ENCODE peak calls at places on chromosomes 13 and 19, in seven cellular contexts. P is H9, B is heart left ventricle, O is PC-3, Z is spleen, K is endodermal cell, S is Peyer's patch. L is an unnamed sample. For H3K4me1, the result is how much of the 10 kb centered on the place peaks cover.

GRCh38 chr13:23715762-23716235 is 145.6 kb downstream of the TNFRSF19 start:
- DNase-seq in O (peak), P (peak), Z (no peak), K (peak), B (no peak), S (no peak), L (peak)

GRCh38 chr13:42259515-42259914 is 12.4 kb upstream of the AKAP11 start:
- DNase-seq in O (no peak), B (no peak), K (no peak), Z (no peak), P (no peak), S (no peak), L (no peak)

GRCh38 chr13:21232196-21232595 is 55.7 kb downstream of the MRPL57 start:
- DNase-seq in S (no peak), O (no peak), K (no peak), P (no peak), B (no peak), Z (no peak), L (no peak)

GRCh38 chr13:113646921-113647340 is 11.1 kb downstream of the ATP4B start:
- DNase-seq in O (no peak), Z (peak), S (peak), P (no peak), B (no peak), K (no peak), L (peak)

GRCh38 chr13:33644607-33645543 is 173.1 kb upstream of the RFC3 start:
- DNase-seq in P (no peak), B (peak), Z (no peak), S (no peak), O (peak), K (no peak), L (no peak)

GRCh38 chr19:15507068-15508034 is 974 bp upstream of the CYP4F22 start:
- DNase-seq in Z (no peak), O (no peak), S (no peak), P (no peak), B (no peak), K (no peak), L (no peak)

GRCh38 chr13:23621316-23621645 is 51.1 kb downstream of the TNFRSF19 start:
- DNase-seq in P (no peak), Z (no peak), O (peak), K (no peak), B (no peak), S (no peak), L (no peak)

GRCh38 chr13:30829145-30829544 is 76.9 kb upstream of the MEDAG start:
- DNase-seq in Z (no peak), S (no peak), B (no peak), O (peak), P (no peak), K (no peak), L (no peak)

GRCh38 chr19:7646426-7646700 is 9.5 kb downstream of the STXBP2 start:
- DNase-seq in K (peak), O (no peak), S (no peak), P (no peak), Z (no peak), B (no peak), L (no peak)

GRCh38 chr13:114069376-114070097 is 62.9 kb downstream of the RASA3 start:
- DNase-seq in P (no peak), O (no peak), K (no peak), S (peak), Z (no peak), B (peak), L (peak)

GRCh38 chr13:92938481-92939020 is 288.1 kb upstream of the GPC6 start:
- DNase-seq in K (no peak), O (no peak), P (no peak), B (no peak), S (no peak), Z (no peak), L (no peak)

GRCh38 chr13:113934576-113934975 is 39.3 kb downstream of the C13orf46 start:
- DNase-seq in K (no peak), O (no peak), S (peak), P (no peak), B (no peak), Z (peak), L (peak)

GRCh38 chr13:35765387-35765786 is 288.9 kb upstream of the MAB21L1 start:
- DNase-seq in S (no peak), B (no peak), K (peak), P (no peak), O (no peak), Z (no peak), L (no peak)

GRCh38 chr13:111906816-111907215 is 160.1 kb upstream of the SOX1 start:
- DNase-seq in P (peak), Z (no peak), K (peak), S (peak), B (no peak), O (no peak), L (no peak)

GRCh38 chr13:44618326-44618725 is 42.2 kb upstream of the TSC22D1 start:
- DNase-seq in P (no peak), B (no peak), O (no peak), Z (no peak), S (no peak), K (no peak), L (no peak)

GRCh38 chr19:19421326-19421725 is 15.9 kb downstream of the GATAD2A start:
- DNase-seq in K (no peak), B (no peak), Z (peak), O (no peak), S (no peak), P (no peak), L (no peak)

GRCh38 chr19:7788178-7788932 is 25.3 kb downstream of the CLEC4M start:
- DNase-seq in K (peak), B (no peak), S (no peak), Z (peak), O (no peak), P (peak), L (no peak)

GRCh38 chr13:98544105-98544710 is 32.7 kb downstream of the STK24 start:
- DNase-seq in O (no peak), B (no peak), Z (no peak), S (peak), K (peak), P (no peak), L (no peak)

GRCh38 chr13:106375085-106375484 is 160.4 kb downstream of the EFNB2 start:
- DNase-seq in P (no peak), K (no peak), S (no peak), B (no peak), Z (no peak), O (no peak), L (no peak)

GRCh38 chr19:12946092-12946845 is 607 bp downstream of the RAD23A start:
- DNase-seq in P (peak), O (peak), S (peak), B (peak), K (peak), Z (peak), L (peak)

GRCh38 chr19:47423203-47423882 is 4.0 kb upstream of the MEIS3 start:
- DNase-seq in Z (no peak), P (no peak), K (peak), S (no peak), B (no peak), O (no peak), L (no peak)

GRCh38 chr13:31946091-31946770 is 85.3 kb upstream of the FRY start:
- DNase-seq in P (no peak), O (no peak), S (no peak), B (no peak), Z (no peak), K (no peak), L (no peak)

GRCh38 chr13:104008571-104009435 is 942.6 kb upstream of the SLC10A2 start:
- DNase-seq in Z (no peak), S (no peak), K (no peak), P (no peak), B (no peak), O (peak), L (no peak)

GRCh38 chr19:40270362-40271089 is 14.6 kb downstream of the AKT2 start:
- DNase-seq in P (peak), B (no peak), S (no peak), O (no peak), K (peak), Z (no peak), L (no peak)

GRCh38 chr19:39837978-39838377 is 4.0 kb upstream of the DYRK1B start:
- DNase-seq in K (no peak), S (no peak), Z (no peak), P (no peak), O (no peak), B (no peak), L (no peak)

GRCh38 chr19:50501186-50501567 is 9.8 kb downstream of the JOSD2 start:
- DNase-seq in O (no peak), K (no peak), S (no peak), P (no peak), B (no peak), Z (peak), L (no peak)

GRCh38 chr13:42038661-42039456 is 9.6 kb upstream of the DGKH start:
- DNase-seq in S (no peak), K (no peak), O (no peak), Z (no peak), P (no peak), B (no peak), L (no peak)

GRCh38 chr13:30466358-30466714 is 600 bp upstream of the HMGB1 start:
- DNase-seq in Z (no peak), O (peak), B (no peak), S (no peak), P (no peak), K (no peak), L (no peak)

GRCh38 chr13:76289558-76289957 is 596.6 kb downstream of the KCTD12 start:
- DNase-seq in S (no peak), P (no peak), B (no peak), O (no peak), Z (no peak), K (no peak), L (no peak)

GRCh38 chr13:21079761-21080730 is 18.7 kb upstream of the LATS2 start:
- DNase-seq in P (no peak), K (no peak), S (no peak), B (peak), O (peak), Z (no peak), L (no peak)

GRCh38 chr19:46186717-46187101 is 38.7 kb downstream of the IGFL2 start:
- DNase-seq in B (no peak), Z (no peak), S (no peak), K (no peak), O (no peak), P (no peak), L (no peak)

GRCh38 chr13:66849706-66850105 is 380.4 kb downstream of the PCDH9 start:
- DNase-seq in S (no peak), O (no peak), P (peak), K (peak), B (no peak), Z (no peak), L (no peak)

GRCh38 chr19:34274284-34274826 is 20.0 kb downstream of the GARRE1 start:
- DNase-seq in S (no peak), P (no peak), K (no peak), B (no peak), Z (no peak), O (no peak), L (no peak)

GRCh38 chr19:49677232-49677881 is at the start of gene PRMT1:
- DNase-seq in P (peak), O (peak), Z (peak), S (peak), K (no peak), B (no peak), L (peak)

DNA sequence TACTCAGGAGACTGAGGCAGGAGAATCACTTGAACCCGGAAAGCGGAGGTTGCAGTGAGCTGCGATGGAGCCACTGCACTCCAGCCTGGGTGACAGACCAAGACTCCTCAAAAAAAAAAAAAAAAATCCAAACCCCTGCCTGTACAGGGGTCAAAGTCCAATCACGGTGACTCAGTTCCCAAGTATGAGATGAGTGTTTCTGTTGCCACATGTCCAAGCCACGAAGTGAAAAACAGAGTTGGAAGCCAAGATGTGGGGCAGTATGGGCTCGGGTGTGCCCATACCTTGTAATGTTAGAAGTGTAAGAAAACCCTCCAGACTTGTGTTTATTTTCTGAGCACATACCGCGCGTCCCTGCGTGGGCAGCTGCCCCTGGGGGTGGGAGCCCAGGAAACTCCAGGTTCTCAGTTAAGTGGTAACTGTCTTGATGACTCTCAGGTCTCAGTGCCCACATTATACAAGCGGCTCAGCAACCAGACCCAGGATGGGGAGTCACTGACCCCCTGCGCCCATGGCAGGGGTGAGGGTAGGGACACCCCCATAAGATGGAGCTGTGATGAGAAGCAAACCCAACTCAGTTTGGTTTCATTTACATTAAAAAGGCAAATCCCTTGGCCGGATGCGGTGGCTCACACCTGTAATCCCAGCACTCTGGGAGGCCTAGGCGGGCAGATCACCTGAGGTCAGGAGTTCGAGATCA is 1.2 kb upstream of the GPX4 start:
- DNase-seq in O (peak), P (no peak), S (peak), K (no peak), B (no peak), Z (no peak), L (no peak)
- H3K4me1 ChIP-seq in O (under half), P (under half), S (under half), K (under half), B (under half), Z (under half), L (half or more)

DNA sequence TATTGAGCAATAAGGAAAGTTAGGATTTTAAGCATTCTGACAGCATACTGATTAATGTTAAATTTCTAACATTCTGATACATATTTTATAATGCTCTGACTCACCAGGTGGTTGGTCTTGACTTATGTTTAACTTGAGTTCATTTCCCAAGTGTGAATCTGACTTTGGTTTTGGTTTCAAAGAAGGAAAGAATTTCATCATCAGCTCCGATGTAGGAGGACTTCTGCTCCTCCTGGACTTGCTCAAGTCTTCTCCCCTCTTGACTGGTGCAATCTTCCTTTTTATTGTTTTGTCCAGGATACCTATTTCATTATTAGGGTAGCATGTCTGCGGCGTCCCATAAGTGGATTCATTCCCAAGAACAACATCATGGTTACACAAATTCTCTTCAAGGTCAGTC is 141.3 kb downstream of the RNF17 start:
- DNase-seq in K (no peak), O (peak), S (no peak), B (no peak), Z (no peak), P (no peak), L (no peak)
- H3K27ac ChIP-seq in K (no peak), O (no peak), S (no peak), B (no peak), Z (no peak), P (no peak), L (no peak)

GRCh38 chr19:17305211-17305516 is 508 bp upstream of the MRPL34 start:
- DNase-seq in Z (no peak), O (no peak), B (no peak), S (no peak), K (no peak), P (no peak), L (no peak)
- H3K4me1 ChIP-seq in Z (under half), O (under half), B (under half), S (under half), K (under half), P (under half), L (under half)

DNA sequence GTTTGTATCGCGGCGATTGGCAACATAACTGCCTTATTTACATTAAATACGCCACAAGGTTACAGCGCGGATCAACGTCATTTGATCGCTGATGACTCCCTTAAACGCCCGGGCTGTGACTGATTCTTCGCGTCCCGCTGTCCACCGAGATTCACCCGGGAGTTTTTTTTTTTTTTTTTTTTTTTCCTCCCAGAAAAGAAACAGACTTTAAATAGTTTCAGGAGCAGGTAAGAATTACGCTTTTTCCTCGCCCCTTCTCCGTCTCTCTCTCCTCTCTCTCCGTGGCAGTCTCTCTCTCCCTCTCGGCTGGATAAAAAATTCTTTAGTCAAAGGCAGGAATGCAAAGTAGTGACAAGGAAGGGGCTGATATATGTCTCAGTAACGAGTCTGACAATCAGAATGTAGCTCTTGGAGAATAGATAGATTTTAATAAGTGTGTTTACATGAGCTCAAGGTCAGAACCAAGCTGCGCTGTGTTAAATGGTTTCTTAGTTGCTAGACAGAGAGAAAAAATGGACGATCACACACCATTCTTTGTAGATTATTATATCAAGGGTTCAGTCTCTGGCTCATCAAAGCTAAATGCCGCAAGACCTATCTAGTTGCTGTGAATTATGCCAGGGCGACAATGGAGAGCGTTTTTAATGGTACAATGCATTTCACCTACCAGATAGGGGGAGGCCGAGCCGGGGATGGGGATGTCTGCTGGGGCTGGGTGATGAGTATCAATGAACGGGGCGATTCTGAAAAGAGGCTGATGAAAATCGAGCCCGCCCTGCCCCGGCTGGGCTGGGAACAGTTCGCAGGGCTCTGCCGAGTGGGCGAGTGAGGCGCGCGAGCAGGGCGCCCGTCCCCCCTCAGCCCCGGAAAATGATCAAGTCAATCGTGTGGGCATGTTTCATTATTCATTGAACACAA is 147.2 kb upstream of the ZNF536 start:
- DNase-seq in P (no peak), K (peak), S (no peak), O (no peak), Z (no peak), B (no peak), L (no peak)
- H3K27ac ChIP-seq in P (no peak), K (no peak), S (peak), O (no peak), Z (no peak), B (no peak), L (no peak)

GRCh38 chr19:1080360-1081161 is 13.6 kb downstream of the ARHGAP45 start:
- DNase-seq in K (no peak), O (no peak), S (no peak), P (no peak), B (no peak), Z (peak), L (peak)
- H3K4me1 ChIP-seq in K (under half), O (under half), S (under half), P (under half), B (under half), Z (under half), L (under half)

DNA sequence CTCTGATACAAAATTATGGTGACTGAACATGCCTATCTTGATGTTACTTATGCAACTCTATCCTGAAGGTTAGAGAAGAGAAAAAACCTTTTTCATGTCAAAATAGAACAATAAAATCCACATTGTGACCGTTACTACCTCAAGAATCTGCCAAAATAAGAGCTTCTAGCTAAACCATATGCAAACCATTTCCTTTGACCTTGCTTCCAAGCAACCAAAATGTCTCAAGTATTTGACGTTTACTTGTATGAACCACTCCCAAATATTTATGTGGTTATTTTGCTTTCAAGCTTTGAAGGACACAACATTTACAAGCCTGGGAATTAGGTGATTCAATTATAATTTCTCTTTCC is 13.9 kb downstream of the FOXO1 start:
- DNase-seq in B (no peak), K (no peak), Z (no peak), S (no peak), P (no peak), O (no peak), L (no peak)
- H3K27ac ChIP-seq in B (no peak), K (no peak), Z (peak), S (no peak), P (peak), O (no peak), L (no peak)

GRCh38 chr19:1861599-1862031 is 1.8 kb downstream of the KLF16 start:
- DNase-seq in P (no peak), B (no peak), O (no peak), S (peak), K (no peak), Z (no peak), L (no peak)

GRCh38 chr19:1859319-1859718 is 4.1 kb downstream of the KLF16 start:
- DNase-seq in S (no peak), K (peak), B (no peak), O (no peak), P (no peak), Z (no peak), L (no peak)

GRCh38 chr19:1860821-1861598 is 2.4 kb downstream of the KLF16 start:
- DNase-seq in P (no peak), Z (no peak), O (no peak), S (no peak), B (no peak), K (no peak), L (no peak)

GRCh38 chr19:1858412-1859081 is 4.8 kb downstream of the KLF16 start:
- DNase-seq in K (no peak), S (no peak), Z (no peak), O (no peak), P (no peak), B (no peak), L (no peak)

DNA sequence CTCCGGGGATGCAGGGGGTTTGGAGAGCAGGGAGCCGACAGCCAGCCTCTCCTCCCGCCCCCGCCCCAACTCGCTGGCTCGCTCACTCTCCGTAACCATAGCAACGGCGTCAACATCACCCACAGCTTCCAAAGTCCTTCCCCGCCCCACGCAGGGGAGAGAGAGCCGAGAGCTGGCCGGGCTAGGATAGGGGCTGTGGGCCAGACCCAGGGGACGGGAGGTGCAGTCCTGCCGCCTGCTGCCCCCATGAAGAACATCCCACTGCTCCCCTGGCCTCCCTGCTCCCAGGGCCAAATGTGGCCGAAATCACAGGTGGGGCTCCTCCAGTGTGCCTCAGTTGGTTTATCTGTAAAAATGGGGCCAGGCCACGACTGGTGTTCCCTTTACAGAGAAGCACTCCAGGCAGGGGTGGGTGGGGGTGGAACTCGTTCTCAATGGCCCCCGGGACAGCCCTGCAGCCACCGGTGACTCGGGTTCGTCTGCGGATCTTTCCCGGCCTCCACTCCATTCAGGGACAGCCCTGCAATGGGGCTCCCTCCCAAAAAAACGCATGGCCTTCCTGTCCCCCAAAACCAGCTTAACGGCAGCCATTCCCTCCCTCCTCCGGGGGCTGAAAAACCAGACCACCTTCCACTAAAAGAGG is 3.1 kb downstream of the KLF16 start:
- DNase-seq in Z (no peak), B (peak), S (peak), P (no peak), O (no peak), K (peak), L (no peak)
- H3K4me1 ChIP-seq in Z (under half), B (half or more), S (under half), P (under half), O (under half), K (under half), L (half or more)

L was measured in upper lobe of right lung.